ENCODE peak calls at places on chromosomes 13 and 19, in six cellular contexts. X is amniotic stem cell, V is SK-MEL-5, R is amygdala, G is NCI-H510A, Z is colonic mucosa. B is an unnamed sample.

GRCh38 chr13:44259045-44260042 is 114.3 kb upstream of the SERP2 start:
- DNase-seq in V (no peak), G (no peak), Z (peak), R (no peak), X (no peak), B (no peak)

GRCh38 chr13:95426631-95427030 is 125.4 kb upstream of the ABCC4 start:
- DNase-seq in Z (no peak), R (no peak), G (no peak), V (no peak), X (no peak), B (no peak)

GRCh38 chr19:53646144-53646543 is 14.3 kb downstream of the DPRX start:
- DNase-seq in R (no peak), G (no peak), X (no peak), V (no peak), Z (no peak), B (no peak)

GRCh38 chr13:102401305-102401704 is 543 bp downstream of the FGF14 start:
- DNase-seq in R (no peak), G (no peak), Z (no peak), V (no peak), X (no peak), B (no peak)

GRCh38 chr19:3225677-3226093 is 1.2 kb downstream of the CELF5 start:
- DNase-seq in X (no peak), G (no peak), Z (no peak), R (no peak), V (no peak), B (no peak)

GRCh38 chr19:40424637-40425449 is 949 bp downstream of the SERTAD1 start:
- DNase-seq in R (no peak), G (no peak), Z (peak), X (no peak), V (peak), B (peak)

GRCh38 chr13:63910406-63910957 is 2494.8 kb upstream of the PCDH20 start:
- DNase-seq in V (no peak), G (no peak), R (no peak), Z (no peak), X (no peak), B (no peak)

GRCh38 chr13:51584731-51585191 is 499 bp downstream of the WDFY2 start:
- DNase-seq in Z (peak), X (peak), V (peak), G (peak), R (peak), B (peak)

GRCh38 chr13:40508112-40508511 is 158.3 kb downstream of the FOXO1 start:
- DNase-seq in R (no peak), Z (no peak), G (no peak), X (no peak), V (no peak), B (no peak)

GRCh38 chr13:97030705-97031452 is 36.6 kb upstream of the OXGR1 start:
- DNase-seq in G (no peak), V (peak), R (no peak), Z (no peak), X (no peak), B (peak)

GRCh38 chr13:94708031-94708571 is 4.2 kb downstream of the SOX21 start:
- DNase-seq in X (no peak), V (no peak), G (no peak), Z (no peak), R (peak), B (no peak)

GRCh38 chr19:13404236-13404635 is 102.0 kb downstream of the CACNA1A start:
- DNase-seq in X (no peak), G (no peak), V (no peak), R (no peak), Z (no peak), B (no peak)

GRCh38 chr19:35154535-35155406 is at the start of gene FXYD5:
- DNase-seq in Z (peak), R (no peak), G (no peak), X (peak), V (peak), B (peak)

GRCh38 chr19:5403968-5404640 is 51.1 kb upstream of the ZNRF4 start:
- DNase-seq in R (peak), G (no peak), Z (peak), V (peak), X (peak), B (peak)

GRCh38 chr19:29785955-29786589 is 25.7 kb upstream of the CCNE1 start:
- DNase-seq in X (no peak), R (no peak), V (peak), G (no peak), Z (no peak), B (no peak)

GRCh38 chr13:43433691-43434121 is 353.1 kb downstream of the ENOX1 start:
- DNase-seq in Z (no peak), G (no peak), R (no peak), V (no peak), X (no peak), B (peak)

GRCh38 chr13:112849500-112849899 is 119.5 kb upstream of the MCF2L start:
- DNase-seq in V (no peak), Z (no peak), X (no peak), G (peak), R (no peak), B (no peak)

GRCh38 chr19:18967358-18968146 is 26.5 kb upstream of the HOMER3 start:
- DNase-seq in X (no peak), R (no peak), V (no peak), Z (peak), G (no peak), B (peak)

GRCh38 chr19:51739466-51740213 is 12.0 kb downstream of the FPR1 start:
- DNase-seq in R (no peak), X (no peak), Z (no peak), V (no peak), G (no peak), B (no peak)

B was measured in adipocyte.